ENCODE peak calls at places on chromosomes 13 and 19, in five cellular contexts. G, O, C, R and T are unnamed samples.

GRCh38 chr13:95301947-95302386 is 716 bp upstream of the ABCC4 start:
- DNase-seq in O (no peak), R (no peak), G (no peak), C (no peak), T (no peak)

GRCh38 chr13:102039264-102039663 is 362.6 kb downstream of the FGF14 start:
- DNase-seq in R (no peak), O (no peak), C (no peak), G (no peak), T (no peak)

GRCh38 chr13:42318570-42318969 is 46.6 kb downstream of the AKAP11 start:
- DNase-seq in C (no peak), O (no peak), G (no peak), R (no peak), T (no peak)

GRCh38 chr19:12801466-12802266 is at the start of the genes PRDX2 and THSD8:
- DNase-seq in O (peak), G (no peak), C (no peak), R (peak), T (no peak)

GRCh38 chr13:101698400-101698799 is 245.9 kb downstream of the ITGBL1 start:
- DNase-seq in G (no peak), R (peak), O (no peak), C (no peak), T (no peak)

GRCh38 chr19:40598918-40599307 is 2.3 kb upstream of the LTBP4 start:
- DNase-seq in O (no peak), G (no peak), C (no peak), R (no peak), T (no peak)

GRCh38 chr13:39364797-39365468 is 238.1 kb downstream of the LHFPL6 start:
- DNase-seq in O (no peak), C (no peak), G (no peak), R (peak), T (peak)

GRCh38 chr19:1580382-1580781 is 12.3 kb upstream of the MEX3D start:
- DNase-seq in R (no peak), C (no peak), G (no peak), O (no peak), T (no peak)

GRCh38 chr19:9116547-9116946 is 984 bp upstream of the OR7G1 start:
- DNase-seq in O (no peak), R (no peak), C (no peak), G (no peak), T (no peak)

GRCh38 chr19:10517361-10517759 is at the start of gene S1PR5:
- DNase-seq in R (no peak), G (no peak), C (no peak), O (peak), T (no peak)

GRCh38 chr19:16160943-16161560 is 12.3 kb downstream of the CIB3 start:
- DNase-seq in C (no peak), R (peak), G (peak), O (no peak), T (peak)

GRCh38 chr13:79682164-79682563 is 201.2 kb downstream of the NDFIP2 start:
- DNase-seq in G (no peak), O (no peak), R (no peak), C (no peak), T (no peak)

GRCh38 chr19:38773469-38774177 is at the start of gene LGALS7:
- DNase-seq in R (no peak), O (no peak), C (no peak), G (no peak), T (no peak)